ENCODE peak calls at places on chromosome 16, in four cellular contexts. I is CD4-positive, CD25-positive, alpha-beta regulatory T cell; V is cardiac fibroblast; Z is foreskin fibroblast. H is an unnamed sample.

GRCh38 chr16:85126731-85127662 is 14.7 kb upstream of the CIBAR2 start:
- DNase-seq in I (no peak), V (peak; percentile 71), Z (peak; percentile 85), H (no peak)

GRCh38 chr16:66849021-66849420 is 4.8 kb downstream of the CA7 start:
- DNase-seq in I (no peak), Z (no peak), V (no peak), H (no peak)

GRCh38 chr16:49932943-49933342 is 77.0 kb upstream of the ZNF423 start:
- DNase-seq in V (peak; percentile 34), I (no peak), Z (peak; percentile 20), H (no peak)

GRCh38 chr16:57540906-57541753 is 1.3 kb upstream of the ADGRG5 start:
- DNase-seq in Z (no peak), V (no peak), I (no peak), H (no peak)

GRCh38 chr16:12679660-12680272 is 123.9 kb downstream of the CPPED1 start:
- DNase-seq in Z (peak; percentile 34), V (peak; percentile 20), I (no peak), H (no peak)

GRCh38 chr16:47016700-47017133 is 43.2 kb upstream of the DNAJA2 start:
- DNase-seq in V (peak; percentile 44), Z (no peak), I (no peak), H (no peak)

GRCh38 chr16:17312100-17312732 is 158.5 kb downstream of the XYLT1 start:
- DNase-seq in I (no peak), Z (no peak), V (no peak), H (no peak)

GRCh38 chr16:35409503-35409902 is 1950.1 kb downstream of the TP53TG3F start:
- DNase-seq in I (no peak), V (peak; percentile 2), Z (no peak), H (no peak)

GRCh38 chr16:53960050-53960812 is 256.3 kb downstream of the FTO start:
- DNase-seq in I (no peak), V (no peak), Z (no peak), H (no peak)

H was measured in NCI-H774.